ENCODE peak calls at places on chromosomes 3 and 15, in ten cellular contexts. M, R, G, W, L, X, F, D, Q and C are unnamed samples.

GRCh38 chr15:44101286-44101685 is 93.8 kb downstream of the FRMD5 start:
- DNase-seq in M (no peak), R (no peak), G (no peak), W (no peak), L (no peak), X (no peak), F (peak), D (no peak), Q (no peak), C (no peak)

GRCh38 chr3:197007296-197007940 is 22.2 kb downstream of the MELTF start:
- DNase-seq in M (no peak), R (no peak), G (no peak), W (no peak), L (no peak), X (no peak), F (no peak), D (no peak), Q (no peak), C (no peak)

GRCh38 chr15:33586791-33587697 is 276.3 kb downstream of the RYR3 start:
- DNase-seq in M (no peak), R (no peak), G (no peak), W (no peak), L (no peak), X (no peak), F (no peak), D (no peak), Q (no peak), C (no peak)

GRCh38 chr3:151774910-151775309 is 39.0 kb upstream of the AADAC start:
- DNase-seq in M (no peak), R (no peak), G (no peak), W (no peak), L (no peak), X (no peak), F (no peak), D (no peak), Q (no peak), C (no peak)

GRCh38 chr3:185931777-185932176 is 6.0 kb downstream of the TRA2B start:
- DNase-seq in M (no peak), R (no peak), G (no peak), W (no peak), L (no peak), X (no peak), F (no peak), D (no peak), Q (no peak), C (no peak)

GRCh38 chr3:129992781-129993180 is 18.3 kb downstream of the TRH start:
- DNase-seq in M (no peak), R (no peak), G (peak), W (peak), L (peak), X (no peak), F (no peak), D (no peak), Q (peak), C (no peak)

GRCh38 chr3:119033393-119034255 is 1.0 kb downstream of the IGSF11 start:
- DNase-seq in M (no peak), R (no peak), G (no peak), W (no peak), L (no peak), X (no peak), F (no peak), D (no peak), Q (no peak), C (no peak)

GRCh38 chr15:38516636-38517035 is 48.0 kb downstream of the RASGRP1 start:
- DNase-seq in M (no peak), R (no peak), G (no peak), W (no peak), L (no peak), X (no peak), F (no peak), D (no peak), Q (no peak), C (peak)

GRCh38 chr15:88904808-88905327 is 8.3 kb downstream of the MFGE8 start:
- DNase-seq in M (peak), R (peak), G (peak), W (peak), L (peak), X (peak), F (peak), D (peak), Q (peak), C (peak)

GRCh38 chr3:31699309-31699953 is 166.7 kb downstream of the STT3B start:
- DNase-seq in M (no peak), R (no peak), G (no peak), W (no peak), L (no peak), X (no peak), F (no peak), D (no peak), Q (no peak), C (no peak)

GRCh38 chr15:24945711-24946110 is 9.1 kb upstream of the SNRPN start:
- DNase-seq in M (no peak), R (no peak), G (no peak), W (no peak), L (no peak), X (no peak), F (no peak), D (no peak), Q (no peak), C (peak)